ENCODE peak calls at places on chromosomes 12 and 14, in eight cellular contexts. Z is activated CD8-positive, alpha-beta memory T cell treated with anti-CD3 and anti-CD28 coated beads for 4 hours; Q is naive thymus-derived CD8-positive, alpha-beta T cell; H is ELR; G is RPMI7951; S is stimulated activated CD4-positive, alpha-beta T cell treated with anti-CD3 and anti-CD28 coated beads, Interleukin-1b, Interleukin-23, amount 100 ng/mL, for 1 hour; M is GM04503; O is RPMI8226. T is an unnamed sample.

GRCh38 chr12:6684609-6685008 is 4.6 kb downstream of the ZNF384 start:
- DNase-seq in Z (peak), Q (no peak), H (peak), G (peak), S (no peak), M (no peak), O (peak), T (peak)

GRCh38 chr14:93395227-93395626 is 35.5 kb upstream of the UNC79 start:
- DNase-seq in Z (no peak), Q (no peak), H (no peak), G (no peak), S (no peak), M (no peak), O (no peak), T (no peak)

GRCh38 chr12:81095470-81096232 is 17.8 kb downstream of the ACSS3 start:
- DNase-seq in Z (no peak), Q (no peak), H (peak), G (no peak), S (no peak), M (no peak), O (no peak), T (no peak)

GRCh38 chr14:48536318-48536717 is 860.9 kb upstream of the MDGA2 start:
- DNase-seq in Z (no peak), Q (no peak), H (no peak), G (peak), S (no peak), M (no peak), O (no peak), T (no peak)

GRCh38 chr12:121787063-121787774 is 6.3 kb downstream of the RHOF start:
- DNase-seq in Z (no peak), Q (peak), H (no peak), G (no peak), S (no peak), M (no peak), O (no peak), T (peak)

GRCh38 chr14:22888662-22889061 is 5.6 kb downstream of the REM2 start:
- DNase-seq in Z (no peak), Q (no peak), H (no peak), G (no peak), S (no peak), M (no peak), O (peak), T (no peak)

GRCh38 chr14:99271951-99272668 is at the start of gene BCL11B:
- DNase-seq in Z (peak), Q (peak), H (peak), G (peak), S (peak), M (peak), O (peak), T (peak)

GRCh38 chr12:89636054-89636775 is 72.4 kb downstream of the ATP2B1 start:
- DNase-seq in Z (no peak), Q (no peak), H (peak), G (no peak), S (no peak), M (peak), O (no peak), T (no peak)

GRCh38 chr12:71694099-71694820 is 8.4 kb downstream of the TMEM19 start:
- DNase-seq in Z (no peak), Q (no peak), H (no peak), G (no peak), S (no peak), M (no peak), O (no peak), T (no peak)

GRCh38 chr14:44657153-44657552 is 150.1 kb upstream of the FSCB start:
- DNase-seq in Z (no peak), Q (no peak), H (no peak), G (no peak), S (no peak), M (no peak), O (no peak), T (no peak)

GRCh38 chr12:118237053-118237665 is 101.2 kb downstream of the PEBP1 start:
- DNase-seq in Z (no peak), Q (no peak), H (no peak), G (no peak), S (no peak), M (no peak), O (peak), T (no peak)

GRCh38 chr12:49225551-49226166 is 36.8 kb upstream of the TUBA1A start:
- DNase-seq in Z (no peak), Q (no peak), H (peak), G (peak), S (no peak), M (no peak), O (no peak), T (no peak)

GRCh38 chr12:644818-645552 is 18.3 kb downstream of the NINJ2 start:
- DNase-seq in Z (no peak), Q (no peak), H (no peak), G (peak), S (no peak), M (no peak), O (no peak), T (no peak)

GRCh38 chr12:110253176-110253575 is 27.9 kb upstream of the ATP2A2 start:
- DNase-seq in Z (no peak), Q (no peak), H (no peak), G (no peak), S (no peak), M (no peak), O (no peak), T (no peak)

GRCh38 chr14:75875958-75876357 is 105.8 kb downstream of the TGFB3 start:
- DNase-seq in Z (no peak), Q (no peak), H (peak), G (peak), S (no peak), M (no peak), O (peak), T (peak)

GRCh38 chr12:7907009-7907408 is 29.0 kb downstream of the SLC2A3 start:
- DNase-seq in Z (peak), Q (no peak), H (peak), G (peak), S (no peak), M (no peak), O (peak), T (no peak)

GRCh38 chr12:484096-484495 is 24.4 kb downstream of the B4GALNT3 start:
- DNase-seq in Z (no peak), Q (no peak), H (no peak), G (no peak), S (no peak), M (no peak), O (peak), T (no peak)

GRCh38 chr14:100129161-100129589 is 30.3 kb downstream of the DEGS2 start:
- DNase-seq in Z (no peak), Q (no peak), H (no peak), G (no peak), S (no peak), M (no peak), O (no peak), T (no peak)

GRCh38 chr14:64910847-64911495 is 3.3 kb upstream of the CHURC1 start:
- DNase-seq in Z (no peak), Q (no peak), H (peak), G (peak), S (no peak), M (no peak), O (no peak), T (no peak)

GRCh38 chr12:663293-663871 is at the start of gene NINJ2:
- DNase-seq in Z (no peak), Q (no peak), H (no peak), G (no peak), S (no peak), M (no peak), O (no peak), T (no peak)

GRCh38 chr12:97643961-97644360 is 181.4 kb downstream of the RMST start:
- DNase-seq in Z (no peak), Q (no peak), H (no peak), G (no peak), S (no peak), M (no peak), O (no peak), T (no peak)

GRCh38 chr12:32312049-32312670 is 87.2 kb upstream of the FGD4 start:
- DNase-seq in Z (no peak), Q (no peak), H (peak), G (peak), S (no peak), M (peak), O (peak), T (peak)

GRCh38 chr12:77979597-77980250 is 149.0 kb downstream of the NAV3 start:
- DNase-seq in Z (no peak), Q (no peak), H (peak), G (peak), S (no peak), M (no peak), O (no peak), T (no peak)

GRCh38 chr14:100586520-100587247 is 533 bp downstream of the BEGAIN start:
- DNase-seq in Z (no peak), Q (peak), H (peak), G (no peak), S (peak), M (no peak), O (peak), T (no peak)

GRCh38 chr12:50625029-50625875 is 120.5 kb downstream of the DIP2B start:
- DNase-seq in Z (no peak), Q (no peak), H (no peak), G (no peak), S (no peak), M (no peak), O (no peak), T (no peak)

GRCh38 chr12:132176920-132177551 is 32.8 kb downstream of the NOC4L start:
- DNase-seq in Z (no peak), Q (no peak), H (no peak), G (no peak), S (no peak), M (no peak), O (no peak), T (no peak)

GRCh38 chr12:75721231-75721641 is 209.8 kb upstream of the KRR1 start:
- DNase-seq in Z (no peak), Q (no peak), H (no peak), G (peak), S (no peak), M (no peak), O (no peak), T (no peak)

GRCh38 chr12:64450057-64450640 is 1.8 kb upstream of the TBK1 start:
- DNase-seq in Z (no peak), Q (no peak), H (peak), G (no peak), S (no peak), M (no peak), O (no peak), T (no peak)

GRCh38 chr12:9096563-9097176 is 19.0 kb downstream of the A2M start:
- DNase-seq in Z (no peak), Q (no peak), H (no peak), G (no peak), S (no peak), M (no peak), O (no peak), T (no peak)

GRCh38 chr12:42469355-42470006 is 120.1 kb downstream of the PRICKLE1 start:
- DNase-seq in Z (no peak), Q (no peak), H (no peak), G (no peak), S (no peak), M (no peak), O (peak), T (no peak)

GRCh38 chr14:100889641-100890040 is 13.9 kb downstream of the RTL1 start:
- DNase-seq in Z (no peak), Q (no peak), H (no peak), G (no peak), S (no peak), M (no peak), O (no peak), T (no peak)

GRCh38 chr14:102317564-102318248 is 1.8 kb upstream of the ZNF839 start:
- DNase-seq in Z (no peak), Q (peak), H (peak), G (peak), S (no peak), M (no peak), O (peak), T (no peak)

GRCh38 chr14:91377700-91378652 is 39.6 kb downstream of the CCDC88C start:
- DNase-seq in Z (no peak), Q (no peak), H (no peak), G (peak), S (no peak), M (peak), O (peak), T (peak)

GRCh38 chr12:1418144-1418543 is 176.2 kb downstream of the FBXL14 start:
- DNase-seq in Z (no peak), Q (no peak), H (no peak), G (no peak), S (no peak), M (no peak), O (no peak), T (no peak)

GRCh38 chr12:124397399-124397679 is 102.4 kb downstream of the RFLNA start:
- DNase-seq in Z (no peak), Q (no peak), H (no peak), G (no peak), S (no peak), M (no peak), O (no peak), T (no peak)